ENCODE peak calls at places on chromosomes 3 and 15, in ten cellular contexts. U is BE2C; M is progenitor cell of endocrine pancreas; A is stimulated activated CD4-positive, alpha-beta T cell treated with anti-CD3 and anti-CD28 coated beads, TNF-alpha, amount 100 ng/mL, for 4 hours; L is left cardiac atrium; Y is GM23338; E is SK-N-DZ; G is GM04504; O is iris pigment epithelial cell; J is HTR-8/SVneo. F is an unnamed sample.

GRCh38 chr3:156480949-156481348 is 74.0 kb downstream of the SSR3 start:
- DNase-seq in U (peak), M (no peak), A (no peak), L (no peak), Y (no peak), E (no peak), G (no peak), O (no peak), J (no peak), F (no peak)

GRCh38 chr3:43094381-43094780 is 11.5 kb downstream of the POMGNT2 start:
- DNase-seq in U (no peak), M (no peak), A (no peak), L (no peak), Y (no peak), E (no peak), G (no peak), O (no peak), J (no peak), F (no peak)

GRCh38 chr3:67384790-67385397 is 269.5 kb downstream of the SUCLG2 start:
- DNase-seq in U (peak), M (peak), A (peak), L (peak), Y (peak), E (peak), G (peak), O (peak), J (peak), F (peak)

GRCh38 chr3:195800240-195800639 is 11.5 kb downstream of the MUC4 start:
- DNase-seq in U (no peak), M (no peak), A (no peak), L (no peak), Y (no peak), E (no peak), G (no peak), O (no peak), J (no peak), F (no peak)

GRCh38 chr15:94230886-94231727 is at the start of gene MCTP2:
- DNase-seq in U (peak), M (peak), A (peak), L (peak), Y (peak), E (no peak), G (no peak), O (peak), J (peak), F (peak)

GRCh38 chr3:186644683-186645082 is 4.5 kb downstream of the FETUB start:
- DNase-seq in U (no peak), M (no peak), A (no peak), L (no peak), Y (no peak), E (no peak), G (no peak), O (no peak), J (no peak), F (no peak)

GRCh38 chr3:156558389-156558788 is 3.5 kb upstream of the SSR3 start:
- DNase-seq in U (peak), M (no peak), A (no peak), L (no peak), Y (no peak), E (peak), G (no peak), O (no peak), J (no peak), F (no peak)

GRCh38 chr15:47988564-47988963 is 132.2 kb upstream of the SLC24A5 start:
- DNase-seq in U (no peak), M (no peak), A (no peak), L (no peak), Y (peak), E (no peak), G (no peak), O (no peak), J (no peak), F (no peak)

GRCh38 chr3:117856354-117856753 is 1146.8 kb downstream of the TUSC7 start:
- DNase-seq in U (peak), M (no peak), A (no peak), L (no peak), Y (no peak), E (no peak), G (no peak), O (no peak), J (no peak), F (no peak)

GRCh38 chr15:83559310-83559966 is 94.5 kb upstream of the ADAMTSL3 start:
- DNase-seq in U (peak), M (peak), A (no peak), L (peak), Y (peak), E (peak), G (peak), O (peak), J (peak), F (peak)

GRCh38 chr3:54376941-54377578 is 254.7 kb downstream of the CACNA2D3 start:
- DNase-seq in U (no peak), M (no peak), A (no peak), L (no peak), Y (no peak), E (no peak), G (no peak), O (no peak), J (no peak), F (no peak)

GRCh38 chr15:95085056-95085455 is 853.7 kb downstream of the MCTP2 start:
- DNase-seq in U (no peak), M (no peak), A (no peak), L (no peak), Y (no peak), E (no peak), G (no peak), O (no peak), J (no peak), F (no peak)

GRCh38 chr15:65337436-65338070 is 33.1 kb downstream of the RNU5B-1 start:
- DNase-seq in U (peak), M (no peak), A (no peak), L (no peak), Y (no peak), E (peak), G (no peak), O (no peak), J (no peak), F (no peak)

GRCh38 chr3:19476298-19476697 is 328.0 kb downstream of the KCNH8 start:
- DNase-seq in U (no peak), M (no peak), A (no peak), L (no peak), Y (no peak), E (no peak), G (no peak), O (no peak), J (no peak), F (no peak)

GRCh38 chr3:105960381-105960780 is 91.6 kb upstream of the CBLB start:
- DNase-seq in U (no peak), M (no peak), A (no peak), L (no peak), Y (no peak), E (no peak), G (no peak), O (no peak), J (no peak), F (no peak)

GRCh38 chr15:41882689-41883483 is 11.0 kb downstream of the SPTBN5 start:
- DNase-seq in U (no peak), M (no peak), A (no peak), L (no peak), Y (no peak), E (no peak), G (no peak), O (no peak), J (no peak), F (no peak)

GRCh38 chr3:120487079-120487693 is 36.4 kb upstream of the FSTL1 start:
- DNase-seq in U (no peak), M (no peak), A (no peak), L (no peak), Y (no peak), E (no peak), G (peak), O (peak), J (no peak), F (no peak)

GRCh38 chr3:115194461-115194860 is 47.4 kb upstream of the ZBTB20 start:
- DNase-seq in U (no peak), M (no peak), A (no peak), L (no peak), Y (no peak), E (no peak), G (no peak), O (peak), J (no peak), F (no peak)

GRCh38 chr3:133962879-133963278 is 66.8 kb downstream of the SLCO2A1 start:
- DNase-seq in U (no peak), M (no peak), A (no peak), L (no peak), Y (no peak), E (no peak), G (peak), O (peak), J (peak), F (peak)

GRCh38 chr15:96333194-96334016 is 2.9 kb downstream of the NR2F2 start:
- DNase-seq in U (no peak), M (no peak), A (no peak), L (no peak), Y (peak), E (peak), G (no peak), O (peak), J (no peak), F (peak)

GRCh38 chr15:47674576-47675232 is 42.6 kb upstream of the SEMA6D start:
- DNase-seq in U (no peak), M (no peak), A (no peak), L (no peak), Y (no peak), E (peak), G (no peak), O (no peak), J (no peak), F (no peak)

GRCh38 chr3:15754047-15754446 is 43.7 kb downstream of the ANKRD28 start:
- DNase-seq in U (no peak), M (no peak), A (no peak), L (no peak), Y (no peak), E (no peak), G (peak), O (peak), J (no peak), F (peak)

GRCh38 chr3:186938716-186939115 is 8.4 kb downstream of the ST6GAL1 start:
- DNase-seq in U (no peak), M (no peak), A (no peak), L (peak), Y (no peak), E (no peak), G (no peak), O (peak), J (no peak), F (no peak)

GRCh38 chr15:56464893-56465520 is at the start of gene MNS1:
- DNase-seq in U (peak), M (peak), A (no peak), L (peak), Y (peak), E (peak), G (peak), O (peak), J (peak), F (peak)

GRCh38 chr3:146382386-146382785 is 87.0 kb downstream of the PLSCR2 start:
- DNase-seq in U (no peak), M (no peak), A (no peak), L (no peak), Y (peak), E (peak), G (no peak), O (peak), J (peak), F (peak)

GRCh38 chr15:63188247-63188936 is 1.0 kb upstream of the RAB8B start:
- DNase-seq in U (no peak), M (no peak), A (no peak), L (no peak), Y (no peak), E (no peak), G (no peak), O (no peak), J (no peak), F (peak)

GRCh38 chr3:82672966-82673365 is 911.5 kb upstream of the GBE1 start:
- DNase-seq in U (no peak), M (no peak), A (no peak), L (no peak), Y (no peak), E (no peak), G (no peak), O (no peak), J (no peak), F (no peak)

GRCh38 chr15:44034933-44035624 is 160.0 kb downstream of the FRMD5 start:
- DNase-seq in U (no peak), M (no peak), A (no peak), L (peak), Y (no peak), E (no peak), G (peak), O (peak), J (no peak), F (peak)

GRCh38 chr3:40602778-40603385 is 78.1 kb downstream of the ZNF621 start:
- DNase-seq in U (no peak), M (no peak), A (no peak), L (no peak), Y (no peak), E (no peak), G (no peak), O (no peak), J (no peak), F (no peak)

GRCh38 chr3:24343084-24343783 is 151.4 kb downstream of the THRB start:
- DNase-seq in U (no peak), M (no peak), A (no peak), L (no peak), Y (no peak), E (no peak), G (no peak), O (peak), J (peak), F (peak)